ENCODE peak calls at places on chromosomes 13 and 19, in five cellular contexts. I is CD8-positive, alpha-beta T cell; G is EH; P is psoas muscle; W is ELR. E is an unnamed sample.

GRCh38 chr13:69579351-69579750 is 528.3 kb upstream of the ATXN8OS start:
- DNase-seq in I (no peak), G (no peak), P (no peak), W (peak; percentile 10), E (peak; percentile 8)

GRCh38 chr13:49419292-49419691 is 24.6 kb downstream of the CAB39L start:
- DNase-seq in I (no peak), G (peak; percentile 15), P (no peak), W (peak; percentile 15), E (no peak)

GRCh38 chr13:44117351-44117750 is 237.6 kb downstream of the LACC1 start:
- DNase-seq in I (no peak), G (peak; percentile 48), P (no peak), W (peak; percentile 27), E (peak; percentile 14)

GRCh38 chr13:75480691-75481175 is 1.2 kb downstream of the TBC1D4 start:
- DNase-seq in I (no peak), G (peak; percentile 37), P (peak; percentile 45), W (peak; percentile 57), E (peak; percentile 55)

GRCh38 chr13:99677388-99677951 is 176.2 kb downstream of the TM9SF2 start:
- DNase-seq in I (no peak), G (peak; percentile 6), P (no peak), W (no peak), E (no peak)

GRCh38 chr13:26977541-26977940 is 194.1 kb downstream of the USP12 start:
- DNase-seq in I (no peak), G (peak; percentile 58), P (no peak), W (peak; percentile 58), E (peak; percentile 40)

GRCh38 chr13:26872444-26873173 is 112.0 kb upstream of the GPR12 start:
- DNase-seq in I (peak; percentile 14), G (peak; percentile 46), P (peak; percentile 41), W (peak; percentile 64), E (peak; percentile 27)

GRCh38 chr19:47363758-47364529 is 14.8 kb downstream of the DHX34 start:
- DNase-seq in I (no peak), G (peak; percentile 57), P (no peak), W (peak; percentile 70), E (no peak)

GRCh38 chr13:102913924-102914628 is 68.2 kb downstream of the ERCC5 start:
- DNase-seq in I (no peak), G (peak; percentile 27), P (no peak), W (peak; percentile 9), E (peak; percentile 74)

GRCh38 chr13:113109151-113110047 is 3.8 kb downstream of the F7 start:
- DNase-seq in I (no peak), G (no peak), P (peak; percentile 7), W (no peak), E (no peak)

GRCh38 chr13:27007166-27007565 is 164.4 kb downstream of the USP12 start:
- DNase-seq in I (no peak), G (no peak), P (no peak), W (no peak), E (no peak)

GRCh38 chr13:74068471-74068870 is 65.7 kb downstream of the KLF12 start:
- DNase-seq in I (no peak), G (no peak), P (no peak), W (no peak), E (no peak)

GRCh38 chr13:32033744-32034143 is 2.2 kb downstream of the FRY start:
- DNase-seq in I (no peak), G (peak; percentile 28), P (no peak), W (no peak), E (no peak)

GRCh38 chr13:101289764-101290163 is 126.5 kb downstream of the NALCN start:
- DNase-seq in I (no peak), G (peak; percentile 65), P (no peak), W (peak; percentile 52), E (peak; percentile 82)

GRCh38 chr19:39247701-39248664 is 673 bp downstream of the IFNL4 start:
- DNase-seq in I (no peak), G (no peak), P (no peak), W (no peak), E (peak; percentile 35)

GRCh38 chr13:52036037-52036436 is 11.5 kb downstream of the UTP14C start:
- DNase-seq in I (no peak), G (no peak), P (no peak), W (no peak), E (no peak)

GRCh38 chr13:23993439-23993980 is 96.2 kb upstream of the C1QTNF9B start:
- DNase-seq in I (no peak), G (peak; percentile 24), P (no peak), W (no peak), E (no peak)

GRCh38 chr13:29562762-29563161 is 32.7 kb downstream of the SLC7A1 start:
- DNase-seq in I (no peak), G (peak; percentile 41), P (no peak), W (no peak), E (peak; percentile 60)

GRCh38 chr19:18856385-18857126 is 24.8 kb downstream of the UPF1 start:
- DNase-seq in I (no peak), G (peak; percentile 42), P (peak; percentile 11), W (peak; percentile 47), E (peak; percentile 46)

GRCh38 chr19:39032164-39032918 is at the start of gene FBXO27:
- DNase-seq in I (no peak), G (no peak), P (peak; percentile 22), W (peak; percentile 8), E (peak; percentile 40)

GRCh38 chr13:43876366-43876765 is 3.2 kb downstream of the CCDC122 start:
- DNase-seq in I (no peak), G (no peak), P (no peak), W (peak; percentile 43), E (no peak)